ENCODE peak calls at places on chromosomes 6 and 20, in four cellular contexts. E is lung, S is dorsolateral prefrontal cortex, C is ovary. V is an unnamed sample.

GRCh38 chr6:6221829-6222535 is 98.5 kb downstream of the F13A1 start:
- DNase-seq in E (no peak), S (no peak), C (no peak), V (no peak)

GRCh38 chr6:122360809-122361208 is 38.6 kb upstream of the HSF2 start:
- DNase-seq in E (no peak), S (no peak), C (no peak), V (no peak)

GRCh38 chr6:88577461-88577860 is 386.0 kb downstream of the RNGTT start:
- DNase-seq in E (no peak), S (no peak), C (no peak), V (no peak)

GRCh38 chr20:58511364-58511763 is 3.8 kb downstream of the APCDD1L start:
- DNase-seq in E (no peak), S (no peak), C (no peak), V (no peak)

GRCh38 chr6:470901-471448 is 79.4 kb downstream of the IRF4 start:
- DNase-seq in E (no peak), S (no peak), C (no peak), V (no peak)

GRCh38 chr20:58652606-58653303 is 1.7 kb downstream of the STX16 start:
- DNase-seq in E (no peak), S (no peak), C (no peak), V (no peak)

GRCh38 chr6:63941747-63942470 is 306.3 kb downstream of the PHF3 start:
- DNase-seq in E (no peak), S (no peak), C (no peak), V (no peak)

GRCh38 chr6:157228421-157229218 is 94.7 kb downstream of the TMEM242 start:
- DNase-seq in E (no peak), S (peak; percentile 69), C (no peak), V (no peak)

GRCh38 chr6:120826253-120826652 is 508.0 kb downstream of the TBC1D32 start:
- DNase-seq in E (no peak), S (no peak), C (no peak), V (no peak)

GRCh38 chr20:37385659-37386504 is 39.9 kb downstream of the SRC start:
- DNase-seq in E (no peak), S (no peak), C (no peak), V (no peak)

GRCh38 chr6:128511518-128511917 is 8.9 kb downstream of the PTPRK start:
- DNase-seq in E (no peak), S (no peak), C (no peak), V (no peak)

GRCh38 chr20:50193851-50194830 is 3.5 kb downstream of the CEBPB start:
- DNase-seq in E (no peak), S (no peak), C (peak; percentile 55), V (no peak)

DNA sequence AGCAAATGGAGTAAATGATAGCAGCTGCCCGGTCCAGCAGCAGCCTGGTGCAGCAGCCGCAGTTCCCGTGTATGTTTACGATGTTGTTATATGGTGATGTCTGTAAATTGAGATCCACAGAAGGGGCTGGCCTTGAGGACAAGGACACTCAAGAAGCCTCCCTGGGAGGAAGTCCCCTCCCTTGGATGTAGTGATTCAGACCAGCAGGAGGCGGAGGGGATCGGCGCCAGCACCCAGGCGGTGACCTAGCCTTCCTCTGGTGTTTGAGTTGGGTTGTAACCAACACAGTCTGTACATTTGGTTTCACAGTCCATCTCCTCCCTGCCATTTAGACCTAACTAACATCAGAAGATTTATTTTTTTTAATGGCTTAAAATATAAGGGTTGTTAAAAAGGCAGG is 187.8 kb downstream of the SYNDIG1 start:
- DNase-seq in E (no peak), S (peak; percentile 26), C (peak; percentile 30), V (no peak)
- TF ChIP-seq CTCF in E (no peak), S (no peak), C (peak; percentile 23), V (no peak)

GRCh38 chr20:62354811-62355341 is 12.2 kb downstream of the LAMA5 start:
- DNase-seq in E (no peak), S (no peak), C (peak; percentile 22), V (no peak)

GRCh38 chr20:62355527-62356142 is 11.5 kb downstream of the LAMA5 start:
- DNase-seq in E (no peak), S (no peak), C (peak; percentile 63), V (no peak)

GRCh38 chr20:62357681-62358080 is 9.4 kb downstream of the LAMA5 start:
- DNase-seq in E (no peak), S (no peak), C (peak; percentile 35), V (no peak)

GRCh38 chr20:62356948-62357667 is 10.0 kb downstream of the LAMA5 start:
- DNase-seq in E (no peak), S (no peak), C (peak; percentile 78), V (no peak)

DNA sequence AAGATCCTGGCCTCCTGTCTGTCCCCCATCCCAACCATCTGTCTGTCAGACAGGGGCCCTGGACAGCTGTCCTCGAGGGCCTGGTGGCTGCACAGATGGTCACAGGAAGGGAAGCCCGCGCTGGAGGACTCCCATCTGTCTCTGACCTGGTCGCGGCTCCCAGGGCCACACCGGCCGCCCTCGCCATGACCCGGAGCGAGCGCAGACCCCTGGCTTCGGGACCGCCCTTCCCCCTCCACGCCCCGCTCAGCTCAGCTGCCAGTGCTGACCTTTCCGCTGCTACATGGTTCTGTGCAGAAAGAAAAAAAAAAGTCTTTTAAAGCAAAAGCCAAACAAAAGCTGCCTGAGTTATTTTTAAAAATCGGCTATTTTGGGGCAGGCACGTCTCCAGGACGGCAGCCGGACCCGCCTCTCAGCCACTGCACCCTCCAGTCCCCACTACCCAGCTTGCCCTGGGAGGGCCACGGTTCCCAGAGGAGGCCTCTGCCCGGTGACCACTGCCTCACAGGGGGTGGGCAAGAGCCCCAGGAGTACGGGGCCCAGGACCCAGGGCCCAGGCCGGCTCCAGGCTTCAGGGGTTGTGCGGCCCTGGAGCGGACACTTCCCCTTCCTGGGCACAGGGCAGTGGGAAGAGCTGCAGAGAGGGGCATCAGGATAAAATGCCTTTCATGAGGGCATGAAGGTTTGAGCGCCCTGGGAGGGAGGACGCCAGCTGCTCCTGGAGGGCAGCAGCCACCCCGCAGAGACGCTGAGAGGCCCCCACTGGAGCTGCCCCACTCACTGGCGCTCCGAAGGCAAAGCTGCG is 10.8 kb downstream of the LAMA5 start:
- DNase-seq in E (no peak), S (no peak), C (peak; percentile 65), V (no peak)
- H3K27ac ChIP-seq in E (peak overlapping the region; percentile 87), S (peak overlapping the region; percentile 87), C (peak overlapping the region; percentile 60), V (no peak overlapping the region)

GRCh38 chr6:87393026-87393622 is 14.6 kb upstream of the CFAP206 start:
- DNase-seq in E (no peak), S (no peak), C (no peak), V (peak; percentile 13)

GRCh38 chr6:87396595-87397392 is 11.0 kb upstream of the CFAP206 start:
- DNase-seq in E (no peak), S (no peak), C (no peak), V (no peak)

GRCh38 chr6:87391334-87391733 is 16.4 kb upstream of the CFAP206 start:
- DNase-seq in E (no peak), S (no peak), C (no peak), V (no peak)
- TF ChIP-seq CTCF in E (no peak), S (no peak), C (no peak), V (no peak)

DNA sequence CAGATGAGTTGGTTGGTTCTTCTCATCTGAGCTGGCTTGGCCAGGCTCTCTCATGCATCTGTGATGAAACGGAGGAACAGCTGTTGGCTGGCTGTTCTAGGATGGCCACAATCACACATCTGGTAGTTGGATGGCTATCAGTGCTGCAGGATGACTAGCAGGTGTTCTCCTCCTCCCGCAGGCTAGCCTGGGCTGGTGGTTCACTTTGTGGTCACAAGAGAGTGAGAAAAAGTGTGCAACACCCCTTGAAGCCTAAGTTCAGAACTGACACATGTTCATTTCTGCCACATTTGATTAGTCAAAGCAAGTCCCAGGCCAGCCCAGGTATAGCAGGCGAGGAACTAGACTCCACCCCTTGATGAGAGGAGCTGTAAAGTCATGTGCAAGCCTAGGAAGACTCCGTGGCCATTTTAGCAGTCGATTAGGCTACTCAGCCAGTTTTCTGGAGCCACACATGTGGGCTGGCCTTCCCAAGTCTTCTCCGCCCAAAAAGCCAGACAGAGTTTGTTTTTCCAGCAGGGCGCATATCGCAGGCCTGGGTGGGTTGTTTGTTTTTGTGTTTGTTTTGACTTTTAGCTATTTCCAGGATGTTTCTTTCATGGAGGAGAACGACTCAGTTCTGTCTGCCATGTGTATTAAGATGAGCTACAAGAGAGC is 120.8 kb downstream of the ISM1 start:
- DNase-seq in E (no peak), S (no peak), C (no peak), V (no peak)
- H3K27ac ChIP-seq in E (peak overlapping the region; percentile 86), S (no peak overlapping the region), C (no peak overlapping the region), V (no peak overlapping the region)

V was measured in CD4-positive, alpha-beta T cell.